ENCODE peak calls at places on chromosomes 7 and 10, in seven cellular contexts. W is gastrocnemius medialis, U is stomach, H is heart right ventricle, Y is GM10248, Q is NB4, V is cardiac muscle cell. F is an unnamed sample.

GRCh38 chr7:131525820-131526219 is 30.6 kb downstream of the PODXL start:
- DNase-seq in H (no peak), W (no peak), V (no peak), Y (no peak), Q (no peak), U (no peak), F (no peak)

GRCh38 chr10:100886099-100886498 is 26.7 kb upstream of the SLF2 start:
- DNase-seq in Q (no peak), Y (no peak), U (no peak), V (no peak), W (no peak), H (no peak), F (no peak)

GRCh38 chr7:156096806-156097538 is 284.7 kb upstream of the SHH start:
- DNase-seq in Q (no peak), H (no peak), Y (no peak), V (no peak), W (no peak), U (no peak), F (no peak)

GRCh38 chr10:71589617-71590551 is 129.7 kb downstream of the C10orf105 start:
- DNase-seq in U (no peak), H (no peak), Y (no peak), V (peak), Q (peak), W (no peak), F (no peak)

GRCh38 chr10:3895045-3895609 is 110.1 kb upstream of the KLF6 start:
- DNase-seq in H (no peak), W (no peak), V (peak), Q (no peak), Y (no peak), U (no peak), F (no peak)

GRCh38 chr7:137983308-137984008 is 18.4 kb downstream of the CREB3L2 start:
- DNase-seq in Q (no peak), Y (no peak), V (no peak), W (no peak), H (peak), U (no peak), F (no peak)

GRCh38 chr10:93812664-93813338 is 55.1 kb downstream of the LGI1 start:
- DNase-seq in H (no peak), W (no peak), U (no peak), Y (no peak), V (no peak), Q (no peak), F (no peak)

GRCh38 chr10:62681211-62681940 is 123.1 kb upstream of the ADO start:
- DNase-seq in W (no peak), H (no peak), Q (peak), Y (peak), U (peak), V (peak), F (peak)

GRCh38 chr7:30159698-30160143 is 24.9 kb downstream of the MTURN start:
- DNase-seq in Q (peak), U (peak), H (no peak), V (peak), Y (no peak), W (no peak), F (no peak)

GRCh38 chr10:78634835-78635234 is 433.9 kb upstream of the ZMIZ1 start:
- DNase-seq in H (no peak), W (no peak), V (peak), U (no peak), Q (no peak), Y (no peak), F (no peak)

GRCh38 chr7:35971133-35971995 is 170.5 kb downstream of the SEPTIN7 start:
- DNase-seq in Y (peak), Q (peak), V (peak), U (no peak), H (no peak), W (no peak), F (no peak)

GRCh38 chr10:58457761-58458616 is 54.7 kb upstream of the BICC1 start:
- DNase-seq in Q (no peak), H (peak), U (no peak), W (no peak), Y (no peak), V (peak), F (no peak)

GRCh38 chr10:116796469-116796868 is 52.8 kb upstream of the ENO4 start:
- DNase-seq in V (no peak), Q (no peak), Y (no peak), U (no peak), W (no peak), H (no peak), F (no peak)

GRCh38 chr10:76080991-76081390 is 649.6 kb downstream of the LRMDA start:
- DNase-seq in W (no peak), U (no peak), H (no peak), V (peak), Y (no peak), Q (no peak), F (no peak)

GRCh38 chr10:110989016-110989415 is 69.6 kb downstream of the SHOC2 start:
- DNase-seq in Y (no peak), Q (no peak), U (no peak), H (no peak), W (no peak), V (no peak), F (no peak)

GRCh38 chr10:83078645-83079044 is 1060.7 kb upstream of the GHITM start:
- DNase-seq in Y (no peak), W (no peak), U (no peak), H (no peak), V (no peak), Q (no peak), F (no peak)

GRCh38 chr10:75438275-75438674 is 6.9 kb downstream of the LRMDA start:
- DNase-seq in V (no peak), H (no peak), U (peak), W (no peak), Q (no peak), Y (no peak), F (no peak)

GRCh38 chr10:22058195-22058594 is 54.7 kb upstream of the DNAJC1 start:
- DNase-seq in W (no peak), U (no peak), Q (no peak), Y (no peak), V (peak), H (no peak), F (no peak)

GRCh38 chr10:77392236-77392721 is 245.3 kb downstream of the KCNMA1 start:
- DNase-seq in Y (no peak), U (no peak), Q (no peak), H (no peak), W (no peak), V (peak), F (no peak)

GRCh38 chr10:118569241-118569881 is 26.1 kb downstream of the PRLHR start:
- DNase-seq in Y (no peak), V (peak), H (no peak), U (no peak), W (no peak), Q (no peak), F (no peak)

GRCh38 chr7:70659263-70659662 is 472.7 kb upstream of the GALNT17 start:
- DNase-seq in Y (no peak), W (no peak), V (no peak), Q (no peak), H (no peak), U (no peak), F (no peak)

GRCh38 chr7:92747041-92747835 is 89.1 kb downstream of the CDK6 start:
- DNase-seq in Q (no peak), Y (no peak), W (no peak), U (no peak), V (no peak), H (no peak), F (no peak)

GRCh38 chr7:94300176-94300835 is 94.4 kb upstream of the COL1A2 start:
- DNase-seq in U (no peak), H (no peak), Y (no peak), W (no peak), V (no peak), Q (no peak), F (no peak)

GRCh38 chr7:74365320-74366022 is 76.3 kb downstream of the CLIP2 start:
- DNase-seq in V (peak), H (peak), Y (no peak), U (no peak), Q (peak), W (peak), F (no peak)

GRCh38 chr7:39661960-39662359 is 38.6 kb downstream of the RALA start:
- DNase-seq in Y (no peak), H (no peak), Q (no peak), W (no peak), U (no peak), V (no peak), F (no peak)

GRCh38 chr7:137266764-137267163 is 76.8 kb downstream of the PTN start:
- DNase-seq in H (no peak), U (no peak), W (no peak), Q (no peak), V (no peak), Y (no peak), F (no peak)

GRCh38 chr10:110226926-110227641 is 19.7 kb downstream of the MXI1 start:
- DNase-seq in U (peak), V (peak), W (peak), Y (peak), H (peak), Q (peak), F (peak)

GRCh38 chr7:139232377-139232717 is 1.3 kb downstream of the UBN2 start:
- DNase-seq in V (no peak), U (no peak), W (peak), Y (no peak), H (no peak), Q (no peak), F (no peak)

GRCh38 chr7:121875203-121875602 is 2.2 kb downstream of the PTPRZ1 start:
- DNase-seq in H (no peak), W (no peak), Q (no peak), U (no peak), V (no peak), Y (no peak), F (no peak)

GRCh38 chr7:129767120-129768011 is 155.8 kb downstream of the NRF1 start:
- DNase-seq in Y (no peak), Q (no peak), V (no peak), H (no peak), W (no peak), U (no peak), F (no peak)

GRCh38 chr7:127322351-127322750 is 69.6 kb upstream of the GRM8 start:
- DNase-seq in V (no peak), U (no peak), Q (no peak), H (no peak), Y (no peak), W (no peak), F (no peak)

GRCh38 chr10:44958196-44958896 is 1.3 kb upstream of the RASSF4 start:
- DNase-seq in U (no peak), Q (no peak), W (no peak), Y (no peak), V (peak), H (no peak), F (no peak)

GRCh38 chr7:142299226-142299625 is 41.4 kb upstream of the PRSS58 start:
- DNase-seq in H (no peak), U (no peak), Q (no peak), V (no peak), W (no peak), Y (no peak), F (no peak)

GRCh38 chr10:74079914-74080590 is 70.6 kb downstream of the AP3M1 start:
- DNase-seq in U (no peak), W (no peak), Y (no peak), H (no peak), V (peak), Q (peak), F (no peak)
- TF ChIP-seq CTCF in U (no peak), W (no peak), Y (no peak), H (no peak), V (no peak), Q (no peak), F (no peak)

GRCh38 chr10:33336606-33337334 is 2.3 kb upstream of the NRP1 start:
- DNase-seq in Y (peak), W (no peak), H (peak), V (peak), Q (peak), U (no peak), F (no peak)

GRCh38 chr10:33335550-33335799 is 1.0 kb upstream of the NRP1 start:
- DNase-seq in V (peak), U (no peak), Q (no peak), H (no peak), W (no peak), Y (peak), F (no peak)

GRCh38 chr10:33335800-33336605 is 1.5 kb upstream of the NRP1 start:
- DNase-seq in Y (peak), Q (peak), H (peak), W (no peak), V (peak), U (peak), F (no peak)

GRCh38 chr10:33334839-33335549 is 527 bp upstream of the NRP1 start:
- DNase-seq in Q (peak), H (peak), V (peak), W (peak), U (peak), Y (peak), F (no peak)

DNA sequence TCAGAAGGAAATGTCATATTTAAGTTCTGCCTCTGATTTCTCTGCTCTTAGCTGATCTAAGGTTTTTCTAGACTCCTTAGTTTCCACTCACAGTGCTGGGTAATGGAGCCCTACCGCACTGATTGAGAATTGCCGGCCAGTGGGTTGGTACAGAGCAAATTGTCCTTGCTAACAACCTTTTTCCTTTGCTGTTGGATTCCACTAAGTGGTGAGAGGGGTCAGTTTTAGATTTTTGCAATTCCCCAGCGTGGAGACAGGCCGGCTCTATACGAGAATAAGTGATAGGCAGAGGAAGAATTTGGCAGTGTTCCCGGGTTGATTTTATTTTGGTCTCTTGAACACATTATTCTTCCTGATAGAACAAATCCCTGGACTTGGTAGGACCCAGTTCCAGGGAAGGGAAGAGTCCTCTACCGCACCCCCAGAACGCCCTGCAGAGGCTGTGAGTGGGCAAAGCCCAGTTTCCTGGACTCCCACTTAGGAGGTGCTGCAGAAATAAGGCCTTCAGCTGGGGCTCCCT is 2.9 kb upstream of the NRP1 start:
- DNase-seq in H (peak), Q (no peak), V (peak), U (no peak), W (no peak), Y (no peak), F (no peak)
- TF ChIP-seq CTCF in H (no peak), Q (no peak), V (peak), U (no peak), W (no peak), Y (no peak), F (no peak)

DNA sequence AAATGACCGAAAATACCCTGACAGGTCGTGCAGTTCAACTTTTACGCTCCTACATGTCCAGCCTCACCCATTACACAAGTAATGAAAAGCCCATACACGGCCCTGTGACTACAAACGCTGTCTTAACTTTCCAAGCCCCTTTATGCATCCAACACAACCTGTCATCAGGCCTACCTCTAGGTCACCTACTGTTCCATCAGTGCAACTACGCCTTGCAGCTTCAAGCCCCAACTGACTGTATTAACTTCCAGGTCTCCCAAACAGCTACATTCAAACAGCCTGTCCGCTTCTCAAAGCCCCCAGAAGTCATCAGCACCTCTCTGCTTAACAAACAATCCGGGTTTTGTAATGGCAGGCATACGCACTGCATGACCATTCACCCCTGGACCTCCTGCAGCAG is 19.2 kb downstream of the ZNF107 start:
- DNase-seq in Q (peak), Y (no peak), H (no peak), U (no peak), V (no peak), W (no peak), F (no peak)
- TF ChIP-seq CTCF in Q (no peak), Y (no peak), H (no peak), U (no peak), V (no peak), W (no peak), F (no peak)

GRCh38 chr10:87659571-87660483 is at the start of gene PAPSS2:
- DNase-seq in Q (peak), H (peak), V (peak), W (peak), U (peak), Y (peak), F (no peak)
- TF ChIP-seq CTCF in Q (no peak), H (no peak), V (peak), W (no peak), U (no peak), Y (no peak), F (no peak)

GRCh38 chr7:51369746-51370145 is 53.1 kb upstream of the COBL start:
- DNase-seq in Q (peak), W (no peak), U (no peak), V (peak), Y (no peak), H (no peak), F (no peak)
- TF ChIP-seq CTCF in Q (peak), W (peak), U (no peak), V (peak), Y (peak), H (no peak), F (no peak)

DNA sequence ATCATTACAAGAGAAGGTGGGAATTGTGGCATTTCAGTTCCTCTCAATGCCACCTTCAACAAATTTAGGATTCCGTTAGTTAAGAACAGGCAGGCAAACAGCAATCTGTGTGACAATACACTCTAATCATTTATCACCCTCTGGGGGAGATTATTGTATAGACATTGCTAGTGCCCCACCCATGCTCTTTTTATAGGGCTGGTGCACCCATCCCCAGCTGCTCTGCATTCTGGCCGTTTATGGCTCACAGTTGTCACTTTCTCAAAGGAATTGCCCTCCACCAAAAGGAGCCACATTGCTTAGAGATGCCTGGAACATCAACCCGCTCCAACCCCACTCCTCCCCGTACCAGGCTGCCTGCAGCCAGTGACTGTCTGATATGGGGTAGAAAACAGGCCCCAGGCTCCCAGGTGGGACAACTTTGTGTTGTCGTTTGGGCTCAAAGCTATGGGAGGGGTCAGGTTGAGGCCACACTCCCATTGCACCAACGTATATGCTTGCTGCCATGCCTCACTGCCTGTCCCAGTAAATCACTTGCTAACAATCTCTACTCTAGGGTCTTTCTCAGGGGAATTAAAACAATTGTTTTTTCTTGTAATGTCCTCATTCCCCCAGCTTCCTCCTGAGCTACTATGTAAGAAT is 24.2 kb downstream of the ITGB8 start:
- DNase-seq in U (no peak), Q (no peak), V (no peak), W (no peak), H (no peak), Y (no peak), F (no peak)
- TF ChIP-seq CTCF in U (no peak), Q (no peak), V (no peak), W (no peak), H (no peak), Y (no peak), F (no peak)

GRCh38 chr7:55423277-55423711 is 58.2 kb downstream of the LANCL2 start:
- DNase-seq in H (no peak), U (no peak), Y (no peak), Q (no peak), W (no peak), V (peak), F (no peak)
- TF ChIP-seq CTCF in H (no peak), U (no peak), Y (no peak), Q (no peak), W (no peak), V (peak), F (no peak)

F was measured in natural killer cell.